ENCODE peak calls at places on chromosomes 4 and X, in four cellular contexts. E, N, T and L are unnamed samples.

GRCh38 chr4:162461952-162462351 is 298.2 kb upstream of the FSTL5 start:
- DNase-seq in E (no peak), N (peak; percentile 10), T (no peak), L (no peak)

GRCh38 chrX:133321441-133321840 is 93.8 kb downstream of the GPC4 start:
- DNase-seq in E (no peak), N (no peak), T (no peak), L (no peak)

GRCh38 chr4:174873931-174874330 is 44.2 kb upstream of the ADAM29 start:
- DNase-seq in E (no peak), N (peak; percentile 4), T (no peak), L (peak; percentile 85)

GRCh38 chrX:112800901-112801775 is 39.5 kb downstream of the AMOT start:
- DNase-seq in E (no peak), N (no peak), T (no peak), L (no peak)

GRCh38 chrX:3518870-3519269 is 172.4 kb upstream of the MXRA5 start:
- DNase-seq in E (peak; percentile 26), N (peak; percentile 63), T (peak; percentile 44), L (no peak)

GRCh38 chr4:59223292-59223941 is 1976.7 kb upstream of the ADGRL3 start:
- DNase-seq in E (no peak), N (no peak), T (no peak), L (no peak)

GRCh38 chr4:188976644-188977115 is 837.4 kb downstream of the TRIML1 start:
- DNase-seq in E (peak; percentile 58), N (no peak), T (peak; percentile 58), L (no peak)

GRCh38 chr4:2829933-2830451 is 13.7 kb upstream of the ADD1 start:
- DNase-seq in E (no peak), N (no peak), T (no peak), L (no peak)

GRCh38 chrX:136319600-136319999 is 18.8 kb downstream of the ADGRG4 start:
- DNase-seq in E (no peak), N (no peak), T (no peak), L (no peak)

GRCh38 chr4:7806080-7806630 is 133.5 kb downstream of the AFAP1 start:
- DNase-seq in E (no peak), N (no peak), T (peak; percentile 93), L (no peak)

GRCh38 chr4:54368861-54369260 is 139.8 kb downstream of the PDGFRA start:
- DNase-seq in E (no peak), N (no peak), T (peak; percentile 24), L (no peak)

GRCh38 chr4:8409271-8410065 is 31.1 kb downstream of the ACOX3 start:
- DNase-seq in E (peak; percentile 39), N (no peak), T (peak; percentile 56), L (no peak)

GRCh38 chr4:42519803-42520417 is 122.6 kb downstream of the SHISA3 start:
- DNase-seq in E (peak; percentile 21), N (peak; percentile 28), T (peak; percentile 67), L (peak; percentile 68)

GRCh38 chrX:130079824-130080406 is 30.4 kb downstream of the ELF4 start:
- DNase-seq in E (peak; percentile 36), N (peak; percentile 26), T (peak; percentile 78), L (peak; percentile 65)

GRCh38 chr4:85081196-85081595 is 114.7 kb upstream of the WDFY3 start:
- DNase-seq in E (no peak), N (no peak), T (no peak), L (no peak)

GRCh38 chrX:12890467-12890866 is 16.0 kb upstream of the TLR8 start:
- DNase-seq in E (no peak), N (no peak), T (no peak), L (peak; percentile 58)

GRCh38 chr4:6751611-6752485 is 30.7 kb upstream of the KIAA0232 start:
- DNase-seq in E (no peak), N (no peak), T (no peak), L (no peak)

GRCh38 chrX:19354625-19355024 is 10.9 kb downstream of the PDHA1 start:
- DNase-seq in E (no peak), N (no peak), T (no peak), L (no peak)

GRCh38 chr4:82891728-82892466 is 944 bp upstream of the SEC31A start:
- DNase-seq in E (no peak), N (no peak), T (no peak), L (no peak)

GRCh38 chr4:93791570-93792195 is 36.9 kb upstream of the ATOH1 start:
- DNase-seq in E (peak; percentile 26), N (peak; percentile 55), T (peak; percentile 62), L (peak; percentile 56)

GRCh38 chr4:184163813-184164212 is 53.9 kb downstream of the ENPP6 start:
- DNase-seq in E (peak; percentile 28), N (no peak), T (peak; percentile 38), L (peak; percentile 23)

GRCh38 chrX:3549442-3549875 is 164.0 kb downstream of the PRKX start:
- DNase-seq in E (peak; percentile 39), N (no peak), T (no peak), L (no peak)

GRCh38 chr4:24991015-24991414 is 39.7 kb downstream of the LGI2 start:
- DNase-seq in E (peak; percentile 9), N (no peak), T (peak; percentile 15), L (no peak)

GRCh38 chrX:13311560-13311959 is 8.3 kb downstream of the ATXN3L start:
- DNase-seq in E (no peak), N (no peak), T (no peak), L (no peak)

GRCh38 chr4:48133668-48134444 is at the start of gene TXK:
- DNase-seq in E (no peak), N (no peak), T (peak; percentile 47), L (no peak)

GRCh38 chrX:130330146-130330545 is 9.6 kb upstream of the SLC25A14 start:
- DNase-seq in E (peak; percentile 72), N (no peak), T (no peak), L (no peak)

GRCh38 chr4:24559889-24560288 is 24.5 kb downstream of the DHX15 start:
- DNase-seq in E (no peak), N (no peak), T (peak; percentile 77), L (no peak)

GRCh38 chr4:1323280-1323634 is 23.8 kb upstream of the UVSSA start:
- DNase-seq in E (no peak), N (no peak), T (no peak), L (no peak)
- H3K4me2 ChIP-seq in E (peak overlapping the region; percentile 39), N (peak overlapping the region; percentile 66), T (no peak overlapping the region), L (no peak overlapping the region)

GRCh38 chr4:139913398-139913990 is 240.5 kb downstream of the MAML3 start:
- DNase-seq in E (no peak), N (no peak), T (peak; percentile 69), L (no peak)
- H3K4me2 ChIP-seq in E (no peak overlapping the region), N (no peak overlapping the region), T (peak overlapping the region; percentile 13), L (no peak overlapping the region)

GRCh38 chr4:137853424-137853823 is 321.1 kb upstream of the PCDH18 start:
- DNase-seq in E (no peak), N (no peak), T (no peak), L (no peak)
- H3K4me2 ChIP-seq in E (no peak overlapping the region), N (no peak overlapping the region), T (no peak overlapping the region), L (no peak overlapping the region)

GRCh38 chr4:102560115-102560514 is 59.0 kb downstream of the NFKB1 start:
- DNase-seq in E (no peak), N (no peak), T (no peak), L (no peak)
- H3K4me2 ChIP-seq in E (no peak overlapping the region), N (no peak overlapping the region), T (peak overlapping the region; percentile 70), L (no peak overlapping the region)

GRCh38 chr4:138460477-138460876 is 218.3 kb upstream of the SLC7A11 start:
- DNase-seq in E (no peak), N (no peak), T (no peak), L (no peak)
- H3K4me2 ChIP-seq in E (no peak overlapping the region), N (no peak overlapping the region), T (no peak overlapping the region), L (no peak overlapping the region)

DNA sequence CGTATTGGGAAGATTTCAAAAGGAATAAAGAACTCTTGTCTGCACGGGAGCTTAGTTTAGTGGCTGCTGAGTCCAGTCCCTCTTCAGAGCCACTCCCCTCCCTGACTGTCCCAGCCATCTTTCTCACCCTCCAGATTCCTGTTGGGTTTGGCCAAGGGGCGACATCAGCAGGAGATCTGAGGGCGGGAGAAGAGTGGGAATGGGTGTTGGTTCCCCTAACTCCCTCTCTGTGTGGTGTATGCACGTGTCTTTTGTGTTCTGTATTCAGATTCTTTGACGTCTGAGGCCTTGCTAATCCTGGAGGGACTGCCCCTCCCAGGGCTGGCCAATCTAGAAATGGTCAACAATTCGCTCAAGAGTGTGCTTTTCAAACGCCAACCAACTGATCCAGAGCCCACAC is 37.4 kb downstream of the CYTL1 start:
- DNase-seq in E (no peak), N (no peak), T (no peak), L (no peak)
- H3K4me2 ChIP-seq in E (no peak overlapping the region), N (no peak overlapping the region), T (no peak overlapping the region), L (no peak overlapping the region)